ENCODE peak calls at places on chromosome 10, in seven cellular contexts. One of them, this sample, is unnamed. For H3K9me3 and H3K27me3, the result is how much of the 10 kb centered on the place peaks cover.

GRCh38 chr10:44995914-44996633 is 4.6 kb upstream of the ZNF22 start:
- DNase-seq in lower lobe of right lung: no peak
- DNase-seq in stomach: peak
- DNase-seq in hepatocyte: no peak
- DNase-seq in gastrocnemius medialis: peak
- DNase-seq in upper lobe of left lung: peak
- DNase-seq in endodermal cell: peak
- DNase-seq in this sample: no peak

GRCh38 chr10:72335394-72336258 is 19.1 kb downstream of the DNAJB12 start:
- DNase-seq in lower lobe of right lung: peak
- DNase-seq in stomach: peak
- DNase-seq in hepatocyte: peak
- DNase-seq in gastrocnemius medialis: peak
- DNase-seq in upper lobe of left lung: peak
- DNase-seq in endodermal cell: peak
- DNase-seq in this sample: peak

GRCh38 chr10:70652761-70653657 is 19.3 kb upstream of the ADAMTS14 start:
- DNase-seq in lower lobe of right lung: no peak
- DNase-seq in stomach: no peak
- DNase-seq in hepatocyte: peak
- DNase-seq in gastrocnemius medialis: peak
- DNase-seq in upper lobe of left lung: peak
- DNase-seq in endodermal cell: no peak
- DNase-seq in this sample: no peak

GRCh38 chr10:13437026-13437555 is 89.0 kb upstream of the SEPHS1 start:
- DNase-seq in lower lobe of right lung: no peak
- DNase-seq in stomach: no peak
- DNase-seq in hepatocyte: no peak
- DNase-seq in gastrocnemius medialis: no peak
- DNase-seq in upper lobe of left lung: no peak
- DNase-seq in endodermal cell: no peak
- DNase-seq in this sample: no peak

GRCh38 chr10:35498693-35499092 is 106.4 kb upstream of the GJD4 start:
- DNase-seq in lower lobe of right lung: no peak
- DNase-seq in stomach: no peak
- DNase-seq in hepatocyte: no peak
- DNase-seq in gastrocnemius medialis: no peak
- DNase-seq in upper lobe of left lung: no peak
- DNase-seq in endodermal cell: no peak
- DNase-seq in this sample: no peak

GRCh38 chr10:70404906-70405824 is 1.2 kb downstream of the EIF4EBP2 start:
- DNase-seq in lower lobe of right lung: peak
- DNase-seq in stomach: peak
- DNase-seq in hepatocyte: peak
- DNase-seq in gastrocnemius medialis: peak
- DNase-seq in upper lobe of left lung: peak
- DNase-seq in endodermal cell: peak
- DNase-seq in this sample: no peak

GRCh38 chr10:18649364-18649959 is 1.9 kb downstream of the NSUN6 start:
- DNase-seq in lower lobe of right lung: no peak
- DNase-seq in stomach: no peak
- DNase-seq in hepatocyte: no peak
- DNase-seq in gastrocnemius medialis: no peak
- DNase-seq in upper lobe of left lung: no peak
- DNase-seq in endodermal cell: no peak
- DNase-seq in this sample: no peak

GRCh38 chr10:72694476-72695369 is 2.8 kb downstream of the MCU start:
- DNase-seq in lower lobe of right lung: no peak
- DNase-seq in stomach: no peak
- DNase-seq in hepatocyte: peak
- DNase-seq in gastrocnemius medialis: peak
- DNase-seq in upper lobe of left lung: peak
- DNase-seq in endodermal cell: no peak
- DNase-seq in this sample: no peak

GRCh38 chr10:69086131-69086530 is 1.8 kb upstream of the SRGN start:
- DNase-seq in lower lobe of right lung: no peak
- DNase-seq in stomach: no peak
- DNase-seq in hepatocyte: no peak
- DNase-seq in gastrocnemius medialis: no peak
- DNase-seq in upper lobe of left lung: no peak
- DNase-seq in endodermal cell: no peak
- DNase-seq in this sample: no peak

GRCh38 chr10:60828489-60828852 is 50.2 kb downstream of the CDK1 start:
- DNase-seq in lower lobe of right lung: no peak
- DNase-seq in stomach: no peak
- DNase-seq in hepatocyte: no peak
- DNase-seq in gastrocnemius medialis: no peak
- DNase-seq in upper lobe of left lung: no peak
- DNase-seq in endodermal cell: no peak
- DNase-seq in this sample: no peak

GRCh38 chr10:21194510-21194993 is 297.4 kb upstream of the NEBL start:
- DNase-seq in lower lobe of right lung: peak
- DNase-seq in stomach: peak
- DNase-seq in hepatocyte: peak
- DNase-seq in gastrocnemius medialis: no peak
- DNase-seq in upper lobe of left lung: peak
- DNase-seq in endodermal cell: no peak
- DNase-seq in this sample: no peak

GRCh38 chr10:63605568-63605967 is 84.4 kb downstream of the REEP3 start:
- DNase-seq in lower lobe of right lung: no peak
- DNase-seq in stomach: no peak
- DNase-seq in hepatocyte: peak
- DNase-seq in gastrocnemius medialis: no peak
- DNase-seq in upper lobe of left lung: no peak
- DNase-seq in endodermal cell: no peak
- DNase-seq in this sample: no peak

GRCh38 chr10:29150010-29150409 is 138.9 kb upstream of the LYZL1 start:
- DNase-seq in lower lobe of right lung: peak
- DNase-seq in stomach: peak
- DNase-seq in hepatocyte: peak
- DNase-seq in gastrocnemius medialis: no peak
- DNase-seq in upper lobe of left lung: peak
- DNase-seq in endodermal cell: no peak
- DNase-seq in this sample: no peak

GRCh38 chr10:87761153-87761552 is 56.9 kb downstream of the ATAD1 start:
- DNase-seq in lower lobe of right lung: no peak
- DNase-seq in stomach: no peak
- DNase-seq in hepatocyte: no peak
- DNase-seq in gastrocnemius medialis: no peak
- DNase-seq in upper lobe of left lung: no peak
- DNase-seq in endodermal cell: no peak
- DNase-seq in this sample: no peak

GRCh38 chr10:74928742-74929191 is 102.4 kb downstream of the KAT6B start:
- DNase-seq in lower lobe of right lung: no peak
- DNase-seq in stomach: no peak
- DNase-seq in hepatocyte: no peak
- DNase-seq in gastrocnemius medialis: no peak
- DNase-seq in upper lobe of left lung: no peak
- DNase-seq in endodermal cell: no peak
- DNase-seq in this sample: no peak

GRCh38 chr10:108817572-108817971 is 1105.7 kb downstream of the XPNPEP1 start:
- DNase-seq in lower lobe of right lung: no peak
- DNase-seq in stomach: no peak
- DNase-seq in hepatocyte: no peak
- DNase-seq in gastrocnemius medialis: no peak
- DNase-seq in upper lobe of left lung: no peak
- DNase-seq in endodermal cell: no peak
- DNase-seq in this sample: no peak

GRCh38 chr10:124539935-124540641 is 78.5 kb downstream of the LHPP start:
- DNase-seq in lower lobe of right lung: peak
- DNase-seq in stomach: peak
- DNase-seq in hepatocyte: peak
- DNase-seq in gastrocnemius medialis: peak
- DNase-seq in upper lobe of left lung: peak
- DNase-seq in endodermal cell: peak
- DNase-seq in this sample: peak

GRCh38 chr10:67705921-67706320 is 9.9 kb upstream of the CTNNA3 start:
- DNase-seq in lower lobe of right lung: no peak
- DNase-seq in stomach: no peak
- DNase-seq in hepatocyte: no peak
- DNase-seq in gastrocnemius medialis: no peak
- DNase-seq in upper lobe of left lung: no peak
- DNase-seq in endodermal cell: no peak
- DNase-seq in this sample: no peak

GRCh38 chr10:541750-542371 is 147.6 kb downstream of the DIP2C start:
- DNase-seq in lower lobe of right lung: no peak
- DNase-seq in stomach: peak
- DNase-seq in hepatocyte: no peak
- DNase-seq in gastrocnemius medialis: no peak
- DNase-seq in upper lobe of left lung: peak
- DNase-seq in endodermal cell: no peak
- DNase-seq in this sample: no peak

GRCh38 chr10:71899665-71900412 is 48.8 kb upstream of the PSAP start:
- DNase-seq in lower lobe of right lung: peak
- DNase-seq in stomach: no peak
- DNase-seq in hepatocyte: no peak
- DNase-seq in gastrocnemius medialis: no peak
- DNase-seq in upper lobe of left lung: peak
- DNase-seq in endodermal cell: no peak
- DNase-seq in this sample: no peak

GRCh38 chr10:65273063-65273462 is 1652.8 kb upstream of the LRRTM3 start:
- DNase-seq in lower lobe of right lung: no peak
- DNase-seq in stomach: no peak
- DNase-seq in hepatocyte: no peak
- DNase-seq in gastrocnemius medialis: no peak
- DNase-seq in upper lobe of left lung: no peak
- DNase-seq in endodermal cell: no peak
- DNase-seq in this sample: no peak

GRCh38 chr10:94500063-94500462 is 45.5 kb upstream of the HELLS start:
- DNase-seq in lower lobe of right lung: no peak
- DNase-seq in stomach: no peak
- DNase-seq in hepatocyte: peak
- DNase-seq in gastrocnemius medialis: no peak
- DNase-seq in upper lobe of left lung: no peak
- DNase-seq in endodermal cell: no peak
- DNase-seq in this sample: no peak

GRCh38 chr10:105843786-105844560 is 1202.9 kb downstream of the SORCS3 start:
- DNase-seq in lower lobe of right lung: no peak
- DNase-seq in stomach: no peak
- DNase-seq in hepatocyte: no peak
- DNase-seq in gastrocnemius medialis: no peak
- DNase-seq in upper lobe of left lung: no peak
- DNase-seq in endodermal cell: peak
- DNase-seq in this sample: no peak

GRCh38 chr10:130792096-130792845 is 519.2 kb downstream of the TCERG1L start:
- DNase-seq in lower lobe of right lung: no peak
- DNase-seq in stomach: no peak
- DNase-seq in hepatocyte: no peak
- DNase-seq in gastrocnemius medialis: no peak
- DNase-seq in upper lobe of left lung: no peak
- DNase-seq in endodermal cell: no peak
- DNase-seq in this sample: no peak
- H3K9me3 ChIP-seq in lower lobe of right lung: under half
- H3K9me3 ChIP-seq in stomach: under half
- H3K9me3 ChIP-seq in hepatocyte: under half
- H3K9me3 ChIP-seq in gastrocnemius medialis: under half
- H3K9me3 ChIP-seq in upper lobe of left lung: under half
- H3K9me3 ChIP-seq in endodermal cell: under half
- H3K9me3 ChIP-seq in this sample: under half

DNA sequence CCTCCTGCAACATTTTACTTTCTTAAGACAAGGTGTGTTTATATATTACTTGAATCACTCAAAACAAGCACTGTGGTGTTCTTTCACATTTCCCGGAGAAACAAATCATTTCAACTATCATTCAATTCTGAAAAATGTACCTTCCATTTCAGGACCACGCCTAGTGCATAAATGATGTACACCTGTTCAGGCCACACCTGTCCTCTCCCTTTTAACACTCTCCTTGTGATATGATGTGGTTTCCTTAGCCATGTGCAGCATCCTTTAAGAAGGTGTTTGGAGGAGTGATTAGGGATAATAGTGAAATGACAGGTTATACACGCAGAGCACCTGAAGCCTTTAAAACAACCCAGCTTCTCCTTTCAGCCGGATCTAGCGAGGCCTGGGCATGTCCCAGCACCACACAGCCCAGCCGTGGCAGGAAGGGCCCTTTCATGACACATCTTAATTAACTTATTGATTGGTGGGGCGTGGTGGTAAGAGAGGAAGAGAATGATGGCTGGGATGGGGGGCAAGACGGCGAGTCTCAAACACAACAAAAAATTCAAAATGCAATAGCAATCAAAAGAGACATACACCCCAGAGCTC is 26.9 kb downstream of the ABLIM1 start:
- DNase-seq in lower lobe of right lung: no peak
- DNase-seq in stomach: no peak
- DNase-seq in hepatocyte: no peak
- DNase-seq in gastrocnemius medialis: no peak
- DNase-seq in upper lobe of left lung: no peak
- DNase-seq in endodermal cell: no peak
- DNase-seq in this sample: no peak
- H3K4me3 ChIP-seq in lower lobe of right lung: peak
- H3K4me3 ChIP-seq in stomach: peak
- H3K4me3 ChIP-seq in hepatocyte: peak
- H3K4me3 ChIP-seq in gastrocnemius medialis: peak
- H3K4me3 ChIP-seq in upper lobe of left lung: peak
- H3K4me3 ChIP-seq in endodermal cell: peak
- H3K4me3 ChIP-seq in this sample: peak

GRCh38 chr10:15865304-15865703 is 5.0 kb upstream of the MINDY3 start:
- DNase-seq in lower lobe of right lung: no peak
- DNase-seq in stomach: no peak
- DNase-seq in hepatocyte: no peak
- DNase-seq in gastrocnemius medialis: no peak
- DNase-seq in upper lobe of left lung: no peak
- DNase-seq in endodermal cell: no peak
- DNase-seq in this sample: no peak
- H3K27me3 ChIP-seq in lower lobe of right lung: under half
- H3K27me3 ChIP-seq in stomach: under half
- H3K27me3 ChIP-seq in hepatocyte: half or more
- H3K27me3 ChIP-seq in gastrocnemius medialis: half or more
- H3K27me3 ChIP-seq in upper lobe of left lung: under half
- H3K27me3 ChIP-seq in endodermal cell: half or more
- H3K27me3 ChIP-seq in this sample: under half

GRCh38 chr10:38102889-38103288 is 8.8 kb downstream of the ZNF37A start:
- DNase-seq in lower lobe of right lung: no peak
- DNase-seq in stomach: no peak
- DNase-seq in hepatocyte: no peak
- DNase-seq in gastrocnemius medialis: no peak
- DNase-seq in upper lobe of left lung: no peak
- DNase-seq in endodermal cell: no peak
- DNase-seq in this sample: no peak
- H3K9me3 ChIP-seq in lower lobe of right lung: half or more
- H3K9me3 ChIP-seq in stomach: half or more
- H3K9me3 ChIP-seq in hepatocyte: under half
- H3K9me3 ChIP-seq in gastrocnemius medialis: under half
- H3K9me3 ChIP-seq in upper lobe of left lung: half or more
- H3K9me3 ChIP-seq in endodermal cell: half or more
- H3K9me3 ChIP-seq in this sample: under half